ENCODE peak calls at places on chromosomes 7 and 10, in ten cellular contexts. One of them, this sample, is unnamed.

GRCh38 chr7:82594665-82595064 is 151.1 kb upstream of the CACNA2D1 start:
- DNase-seq in right cardiac atrium: no peak
- DNase-seq in BE2C: no peak
- DNase-seq in mammary epithelial cell: no peak
- DNase-seq in lower lobe of right lung: no peak
- DNase-seq in GM23248: no peak
- DNase-seq in PC-3: no peak
- DNase-seq in thyroid gland: no peak
- DNase-seq in suprapubic skin: no peak
- DNase-seq in esophagus squamous epithelium: no peak
- DNase-seq in this sample: peak; percentile 64

GRCh38 chr10:128908109-128908898 is 558.7 kb upstream of the MGMT start:
- DNase-seq in right cardiac atrium: no peak
- DNase-seq in BE2C: no peak
- DNase-seq in mammary epithelial cell: no peak
- DNase-seq in lower lobe of right lung: no peak
- DNase-seq in GM23248: no peak
- DNase-seq in PC-3: no peak
- DNase-seq in thyroid gland: no peak
- DNase-seq in suprapubic skin: no peak
- DNase-seq in esophagus squamous epithelium: no peak
- DNase-seq in this sample: peak; percentile 20

GRCh38 chr7:68964060-68964459 is 634.2 kb upstream of the AUTS2 start:
- DNase-seq in right cardiac atrium: no peak
- DNase-seq in BE2C: no peak
- DNase-seq in mammary epithelial cell: no peak
- DNase-seq in lower lobe of right lung: no peak
- DNase-seq in GM23248: peak; percentile 18
- DNase-seq in PC-3: no peak
- DNase-seq in thyroid gland: no peak
- DNase-seq in suprapubic skin: no peak
- DNase-seq in esophagus squamous epithelium: no peak
- DNase-seq in this sample: no peak

GRCh38 chr7:44103941-44104879 is at the start of gene AEBP1:
- DNase-seq in right cardiac atrium: peak; percentile 60
- DNase-seq in BE2C: peak; percentile 43
- DNase-seq in mammary epithelial cell: no peak
- DNase-seq in lower lobe of right lung: no peak
- DNase-seq in GM23248: peak; percentile 65
- DNase-seq in PC-3: no peak
- DNase-seq in thyroid gland: no peak
- DNase-seq in suprapubic skin: no peak
- DNase-seq in esophagus squamous epithelium: no peak
- DNase-seq in this sample: peak; percentile 49

GRCh38 chr10:118259288-118259906 is 82.7 kb downstream of the FAM204A start:
- DNase-seq in right cardiac atrium: no peak
- DNase-seq in BE2C: peak; percentile 71
- DNase-seq in mammary epithelial cell: peak; percentile 9
- DNase-seq in lower lobe of right lung: no peak
- DNase-seq in GM23248: peak; percentile 72
- DNase-seq in PC-3: peak; percentile 12
- DNase-seq in thyroid gland: peak; percentile 53
- DNase-seq in suprapubic skin: no peak
- DNase-seq in esophagus squamous epithelium: no peak
- DNase-seq in this sample: peak; percentile 54

GRCh38 chr10:75651452-75651851 is 220.0 kb downstream of the LRMDA start:
- DNase-seq in right cardiac atrium: no peak
- DNase-seq in BE2C: peak; percentile 19
- DNase-seq in mammary epithelial cell: peak; percentile 35
- DNase-seq in lower lobe of right lung: no peak
- DNase-seq in GM23248: peak; percentile 53
- DNase-seq in PC-3: peak; percentile 64
- DNase-seq in thyroid gland: peak; percentile 14
- DNase-seq in suprapubic skin: no peak
- DNase-seq in esophagus squamous epithelium: no peak
- DNase-seq in this sample: no peak

GRCh38 chr7:158458716-158459282 is 128.8 kb downstream of the PTPRN2 start:
- DNase-seq in right cardiac atrium: no peak
- DNase-seq in BE2C: no peak
- DNase-seq in mammary epithelial cell: no peak
- DNase-seq in lower lobe of right lung: no peak
- DNase-seq in GM23248: no peak
- DNase-seq in PC-3: no peak
- DNase-seq in thyroid gland: no peak
- DNase-seq in suprapubic skin: no peak
- DNase-seq in esophagus squamous epithelium: no peak
- DNase-seq in this sample: no peak

GRCh38 chr7:105638942-105639495 is 57.7 kb upstream of the EFCAB10 start:
- DNase-seq in right cardiac atrium: no peak
- DNase-seq in BE2C: no peak
- DNase-seq in mammary epithelial cell: no peak
- DNase-seq in lower lobe of right lung: no peak
- DNase-seq in GM23248: no peak
- DNase-seq in PC-3: no peak
- DNase-seq in thyroid gland: no peak
- DNase-seq in suprapubic skin: no peak
- DNase-seq in esophagus squamous epithelium: no peak
- DNase-seq in this sample: peak; percentile 72

GRCh38 chr7:143222782-143223181 is 945 bp downstream of the TAS2R40 start:
- DNase-seq in right cardiac atrium: peak; percentile 19
- DNase-seq in BE2C: no peak
- DNase-seq in mammary epithelial cell: no peak
- DNase-seq in lower lobe of right lung: peak; percentile 76
- DNase-seq in GM23248: no peak
- DNase-seq in PC-3: no peak
- DNase-seq in thyroid gland: no peak
- DNase-seq in suprapubic skin: no peak
- DNase-seq in esophagus squamous epithelium: no peak
- DNase-seq in this sample: no peak

GRCh38 chr10:34292675-34293074 is 522.4 kb downstream of the PARD3 start:
- DNase-seq in right cardiac atrium: no peak
- DNase-seq in BE2C: no peak
- DNase-seq in mammary epithelial cell: no peak
- DNase-seq in lower lobe of right lung: no peak
- DNase-seq in GM23248: no peak
- DNase-seq in PC-3: no peak
- DNase-seq in thyroid gland: no peak
- DNase-seq in suprapubic skin: no peak
- DNase-seq in esophagus squamous epithelium: no peak
- DNase-seq in this sample: no peak

DNA sequence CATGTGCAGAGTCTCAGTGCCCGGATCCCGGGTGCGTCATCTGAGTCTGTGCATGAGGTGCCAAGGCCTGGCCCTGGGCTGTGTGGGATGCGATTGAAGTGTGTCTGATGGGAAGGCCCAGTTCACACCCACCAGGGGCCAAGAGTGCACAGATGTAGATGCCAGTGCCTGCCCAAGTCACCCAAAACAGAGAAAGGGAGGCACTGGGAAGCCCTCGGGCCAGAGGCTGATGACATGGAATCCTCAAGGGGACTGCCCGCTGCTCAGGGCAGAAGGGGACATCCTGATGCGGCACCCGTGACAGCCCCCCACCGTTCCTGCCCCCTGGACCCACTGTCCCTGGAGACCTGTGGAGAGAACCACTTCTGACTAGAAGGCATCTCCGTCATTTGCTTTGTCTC is 72.2 kb upstream of the ZNF479 start:
- DNase-seq in right cardiac atrium: no peak
- DNase-seq in BE2C: no peak
- DNase-seq in mammary epithelial cell: no peak
- DNase-seq in lower lobe of right lung: peak; percentile 7
- DNase-seq in GM23248: no peak
- DNase-seq in PC-3: no peak
- DNase-seq in thyroid gland: no peak
- DNase-seq in suprapubic skin: no peak
- DNase-seq in esophagus squamous epithelium: no peak
- DNase-seq in this sample: no peak
- H3K9me3 ChIP-seq in right cardiac atrium: no peaks in the 10 kb centered on the region
- H3K9me3 ChIP-seq in BE2C: no peaks in the 10 kb centered on the region
- H3K9me3 ChIP-seq in mammary epithelial cell: peaks cover 55% of the 10 kb centered on the region
- H3K9me3 ChIP-seq in lower lobe of right lung: peaks cover 20% of the 10 kb centered on the region
- H3K9me3 ChIP-seq in GM23248: no peaks in the 10 kb centered on the region
- H3K9me3 ChIP-seq in PC-3: no peaks in the 10 kb centered on the region
- H3K9me3 ChIP-seq in thyroid gland: no peaks in the 10 kb centered on the region
- H3K9me3 ChIP-seq in suprapubic skin: peaks cover 37% of the 10 kb centered on the region
- H3K9me3 ChIP-seq in esophagus squamous epithelium: peaks cover 22% of the 10 kb centered on the region
- H3K9me3 ChIP-seq in this sample: peaks cover 29% of the 10 kb centered on the region

DNA sequence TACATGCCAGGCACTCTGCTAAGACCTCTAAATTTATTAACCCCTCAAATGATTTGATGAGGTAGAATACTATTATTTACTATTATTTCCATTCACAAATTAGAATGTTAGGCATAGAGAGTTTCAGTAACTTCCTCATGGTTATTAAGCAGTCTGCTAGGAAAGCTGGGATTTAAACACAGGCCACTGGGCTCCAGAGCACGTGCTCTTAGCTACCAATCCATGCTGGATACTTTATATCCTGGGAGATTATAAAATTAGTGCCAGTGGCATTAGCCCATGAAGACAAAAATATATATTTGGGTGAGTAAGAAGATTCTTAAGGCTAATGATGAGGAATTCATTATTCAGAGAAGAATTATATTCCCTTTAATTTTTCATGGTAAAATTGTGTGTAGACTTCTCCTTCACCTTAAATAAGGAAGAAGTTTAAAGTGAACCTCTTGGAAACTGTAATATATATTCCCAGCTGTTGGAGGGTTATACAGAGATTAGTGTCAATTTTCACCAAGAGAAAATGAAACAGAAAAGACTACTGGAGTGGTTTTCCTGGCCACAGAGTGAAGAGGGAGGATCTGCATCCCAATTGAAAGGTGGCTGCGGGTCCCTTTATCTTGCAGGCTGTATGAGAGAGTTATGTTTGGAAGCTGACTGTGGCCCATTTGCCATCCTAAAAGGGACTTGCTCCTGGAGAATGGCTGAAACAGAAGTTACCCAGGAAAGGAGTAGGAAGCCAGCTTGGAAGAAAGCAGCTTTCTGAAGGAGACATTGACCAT is 334.3 kb upstream of the TEX47 start:
- DNase-seq in right cardiac atrium: no peak
- DNase-seq in BE2C: no peak
- DNase-seq in mammary epithelial cell: no peak
- DNase-seq in lower lobe of right lung: no peak
- DNase-seq in GM23248: no peak
- DNase-seq in PC-3: no peak
- DNase-seq in thyroid gland: no peak
- DNase-seq in suprapubic skin: no peak
- DNase-seq in esophagus squamous epithelium: no peak
- DNase-seq in this sample: no peak
- H3K9me3 ChIP-seq in right cardiac atrium: no peaks in the 10 kb centered on the region
- H3K9me3 ChIP-seq in BE2C: no peaks in the 10 kb centered on the region
- H3K9me3 ChIP-seq in mammary epithelial cell: peaks cover 2% of the 10 kb centered on the region
- H3K9me3 ChIP-seq in lower lobe of right lung: no peaks in the 10 kb centered on the region
- H3K9me3 ChIP-seq in GM23248: no peaks in the 10 kb centered on the region
- H3K9me3 ChIP-seq in PC-3: no peaks in the 10 kb centered on the region
- H3K9me3 ChIP-seq in thyroid gland: no peaks in the 10 kb centered on the region
- H3K9me3 ChIP-seq in suprapubic skin: no peaks in the 10 kb centered on the region
- H3K9me3 ChIP-seq in esophagus squamous epithelium: no peaks in the 10 kb centered on the region
- H3K9me3 ChIP-seq in this sample: no peaks in the 10 kb centered on the region

DNA sequence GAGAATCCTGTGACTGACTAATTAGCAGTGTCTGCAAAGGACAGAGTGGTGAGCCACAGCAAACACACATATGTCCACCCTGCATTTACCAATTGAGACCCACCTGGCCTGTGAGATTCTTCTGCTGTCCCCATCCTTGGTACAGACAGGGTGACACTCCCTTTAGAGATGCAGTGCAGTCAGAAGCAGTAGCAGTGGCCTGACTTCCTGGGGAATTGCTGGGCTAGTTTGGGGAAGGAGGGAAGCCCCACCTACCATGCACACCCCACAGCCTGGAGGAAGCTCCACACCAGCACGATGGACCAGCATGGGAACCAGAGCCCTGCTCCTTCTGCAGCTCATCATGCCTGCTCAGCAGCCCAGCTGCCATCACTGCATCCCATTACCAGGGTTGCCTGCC is 924.9 kb upstream of the ZNF722 start:
- DNase-seq in right cardiac atrium: no peak
- DNase-seq in BE2C: no peak
- DNase-seq in mammary epithelial cell: no peak
- DNase-seq in lower lobe of right lung: no peak
- DNase-seq in GM23248: no peak
- DNase-seq in PC-3: no peak
- DNase-seq in thyroid gland: no peak
- DNase-seq in suprapubic skin: no peak
- DNase-seq in esophagus squamous epithelium: no peak
- DNase-seq in this sample: no peak
- H3K9me3 ChIP-seq in right cardiac atrium: peaks cover 4% of the 10 kb centered on the region
- H3K9me3 ChIP-seq in BE2C: no peaks in the 10 kb centered on the region
- H3K9me3 ChIP-seq in mammary epithelial cell: peaks cover 59% of the 10 kb centered on the region
- H3K9me3 ChIP-seq in lower lobe of right lung: peaks cover 5% of the 10 kb centered on the region
- H3K9me3 ChIP-seq in GM23248: no peaks in the 10 kb centered on the region
- H3K9me3 ChIP-seq in PC-3: no peaks in the 10 kb centered on the region
- H3K9me3 ChIP-seq in thyroid gland: no peaks in the 10 kb centered on the region
- H3K9me3 ChIP-seq in suprapubic skin: peaks cover 12% of the 10 kb centered on the region
- H3K9me3 ChIP-seq in esophagus squamous epithelium: peaks cover 52% of the 10 kb centered on the region
- H3K9me3 ChIP-seq in this sample: peaks cover 26% of the 10 kb centered on the region

DNA sequence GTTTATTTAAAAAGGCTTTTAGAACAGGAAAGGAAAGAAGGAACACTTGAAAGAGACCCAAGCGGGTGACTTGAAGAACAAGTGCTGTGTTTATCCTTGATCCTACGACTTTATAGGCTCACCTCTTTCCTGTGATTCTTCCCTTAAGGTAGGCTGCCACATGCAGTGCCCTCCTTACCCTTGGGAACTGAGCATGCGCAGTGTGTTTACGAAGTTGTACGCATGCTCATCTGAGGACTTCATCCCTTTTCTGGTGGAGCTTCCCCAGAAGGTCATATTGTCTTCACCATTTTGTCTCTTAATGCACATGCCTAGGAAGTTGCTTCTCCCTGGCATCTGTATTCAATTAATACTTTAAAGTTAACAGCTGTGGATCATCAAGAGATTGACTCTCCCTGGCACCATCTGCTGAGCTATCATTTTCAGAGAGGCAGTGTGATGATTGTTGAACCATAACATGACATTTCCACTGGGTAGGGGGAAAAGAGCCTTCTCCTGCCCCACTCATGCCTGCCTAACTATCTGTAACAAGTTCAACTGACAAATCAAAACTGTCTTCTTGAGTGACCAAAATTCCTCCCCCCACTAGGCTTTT is 50.0 kb upstream of the VOPP1 start:
- DNase-seq in right cardiac atrium: no peak
- DNase-seq in BE2C: no peak
- DNase-seq in mammary epithelial cell: no peak
- DNase-seq in lower lobe of right lung: no peak
- DNase-seq in GM23248: no peak
- DNase-seq in PC-3: no peak
- DNase-seq in thyroid gland: no peak
- DNase-seq in suprapubic skin: no peak
- DNase-seq in esophagus squamous epithelium: no peak
- DNase-seq in this sample: peak; percentile 23
- H3K9me3 ChIP-seq in right cardiac atrium: peaks cover 3% of the 10 kb centered on the region
- H3K9me3 ChIP-seq in BE2C: no peaks in the 10 kb centered on the region
- H3K9me3 ChIP-seq in mammary epithelial cell: peaks cover 11% of the 10 kb centered on the region
- H3K9me3 ChIP-seq in lower lobe of right lung: peaks cover 5% of the 10 kb centered on the region
- H3K9me3 ChIP-seq in GM23248: no peaks in the 10 kb centered on the region
- H3K9me3 ChIP-seq in PC-3: peaks cover 6% of the 10 kb centered on the region
- H3K9me3 ChIP-seq in thyroid gland: no peaks in the 10 kb centered on the region
- H3K9me3 ChIP-seq in suprapubic skin: no peaks in the 10 kb centered on the region
- H3K9me3 ChIP-seq in esophagus squamous epithelium: peaks cover 21% of the 10 kb centered on the region
- H3K9me3 ChIP-seq in this sample: peaks cover 15% of the 10 kb centered on the region

This sample was measured in A673.